ENCODE peak calls at places on chromosomes 3 and 15, in ten cellular contexts. K, N, X, H, M, Q, V, F, U and R are unnamed samples.

GRCh38 chr15:32861741-32862140 is 143.9 kb downstream of the GREM1 start:
- DNase-seq in U (no peak), Q (no peak), V (no peak), N (peak; percentile 61), H (no peak), F (peak; percentile 93), X (no peak), M (peak; percentile 71), K (no peak), R (peak; percentile 61)

GRCh38 chr15:77018796-77019475 is 24.0 kb downstream of the PSTPIP1 start:
- DNase-seq in K (no peak), Q (no peak), X (no peak), N (no peak), V (no peak), U (no peak), F (no peak), H (no peak), M (no peak), R (no peak)

GRCh38 chr3:16319307-16319706 is 54.3 kb downstream of the OXNAD1 start:
- DNase-seq in X (no peak), M (no peak), K (no peak), V (no peak), F (no peak), N (no peak), Q (no peak), U (peak; percentile 84), H (no peak), R (no peak)

GRCh38 chr3:126459763-126460127 is 15.9 kb downstream of the ZXDC start:
- DNase-seq in H (no peak), Q (no peak), K (no peak), U (no peak), M (peak; percentile 26), X (no peak), V (no peak), F (no peak), N (no peak), R (no peak)

GRCh38 chr15:57312323-57313133 is 63.8 kb upstream of the CGNL1 start:
- DNase-seq in H (no peak), N (no peak), U (peak; percentile 44), F (no peak), M (no peak), Q (no peak), V (no peak), X (no peak), K (no peak), R (no peak)

GRCh38 chr3:128548426-128549282 is 55.7 kb upstream of the GATA2 start:
- DNase-seq in X (no peak), Q (no peak), M (peak; percentile 36), N (peak; percentile 83), H (no peak), F (no peak), K (no peak), V (no peak), U (peak; percentile 84), R (no peak)

GRCh38 chr3:48432411-48433371 is 2.8 kb upstream of the PLXNB1 start:
- DNase-seq in X (no peak), H (peak; percentile 80), F (no peak), N (no peak), Q (no peak), M (no peak), V (no peak), U (no peak), K (no peak), R (no peak)

GRCh38 chr3:16059700-16060357 is 114.7 kb upstream of the GALNT15 start:
- DNase-seq in V (no peak), Q (no peak), N (no peak), U (no peak), K (no peak), H (no peak), X (no peak), M (no peak), F (no peak), R (no peak)

GRCh38 chr3:48151058-48151806 is 37.0 kb downstream of the CDC25A start:
- DNase-seq in N (peak; percentile 89), V (peak; percentile 54), X (peak; percentile 91), U (peak; percentile 75), K (peak; percentile 77), Q (peak; percentile 81), H (peak; percentile 39), F (peak; percentile 60), M (peak; percentile 82), R (peak; percentile 76)

GRCh38 chr3:50165388-50166308 is 10.5 kb downstream of the SEMA3F start:
- DNase-seq in N (peak; percentile 63), Q (peak; percentile 44), H (no peak), U (no peak), F (peak; percentile 40), V (no peak), X (peak; percentile 55), M (no peak), K (no peak), R (no peak)

DNA sequence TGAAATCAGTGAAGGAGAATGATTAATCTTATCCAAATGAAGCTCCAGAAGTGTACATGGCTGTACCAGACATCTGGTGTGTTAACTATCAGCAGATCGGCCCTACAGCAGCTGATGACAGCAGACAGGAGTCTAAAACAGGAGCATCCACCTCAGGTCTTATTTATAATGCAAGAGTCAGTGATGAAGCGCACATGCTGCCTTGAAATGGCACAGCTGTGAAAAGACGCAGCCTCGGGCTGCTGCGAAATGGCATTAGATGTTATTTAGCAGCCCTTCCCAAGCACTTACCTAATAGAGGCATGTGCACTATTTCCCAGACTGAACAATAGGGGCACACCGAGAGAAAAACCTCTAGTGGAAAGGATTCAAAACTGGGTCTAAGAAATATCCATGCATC is 472.3 kb upstream of the CBLB start:
- DNase-seq in M (no peak), U (no peak), Q (no peak), F (no peak), N (peak; percentile 45), V (no peak), K (no peak), X (no peak), H (no peak), R (no peak)
- TF ChIP-seq CTCF in M (no peak), U (no peak), Q (no peak), F (no peak), N (peak; percentile 15), V (no peak), K (no peak), X (no peak), H (no peak), R (no peak)

GRCh38 chr3:64846009-64846408 is 158.2 kb upstream of the ADAMTS9 start:
- DNase-seq in F (no peak), K (no peak), H (no peak), M (no peak), V (no peak), Q (no peak), U (no peak), X (no peak), N (no peak), R (peak; percentile 23)

GRCh38 chr3:64844558-64844957 is 156.8 kb upstream of the ADAMTS9 start:
- DNase-seq in H (no peak), U (no peak), F (no peak), Q (no peak), K (no peak), M (no peak), X (no peak), V (no peak), N (no peak), R (no peak)

GRCh38 chr3:64848127-64848526 is 160.3 kb upstream of the ADAMTS9 start:
- DNase-seq in H (no peak), X (no peak), N (no peak), K (no peak), M (no peak), U (no peak), Q (no peak), V (no peak), F (no peak), R (no peak)

GRCh38 chr3:64852738-64853137 is 164.9 kb upstream of the ADAMTS9 start:
- DNase-seq in H (no peak), K (no peak), X (no peak), F (no peak), V (no peak), M (no peak), N (no peak), Q (no peak), U (no peak), R (no peak)

GRCh38 chr3:64848822-64849221 is 161.0 kb upstream of the ADAMTS9 start:
- DNase-seq in Q (no peak), X (no peak), U (no peak), V (no peak), F (no peak), K (no peak), N (peak; percentile 74), M (no peak), H (no peak), R (no peak)
- TF ChIP-seq CTCF in Q (no peak), X (no peak), U (no peak), V (no peak), F (no peak), K (no peak), N (no peak), M (no peak), H (no peak), R (no peak)

DNA sequence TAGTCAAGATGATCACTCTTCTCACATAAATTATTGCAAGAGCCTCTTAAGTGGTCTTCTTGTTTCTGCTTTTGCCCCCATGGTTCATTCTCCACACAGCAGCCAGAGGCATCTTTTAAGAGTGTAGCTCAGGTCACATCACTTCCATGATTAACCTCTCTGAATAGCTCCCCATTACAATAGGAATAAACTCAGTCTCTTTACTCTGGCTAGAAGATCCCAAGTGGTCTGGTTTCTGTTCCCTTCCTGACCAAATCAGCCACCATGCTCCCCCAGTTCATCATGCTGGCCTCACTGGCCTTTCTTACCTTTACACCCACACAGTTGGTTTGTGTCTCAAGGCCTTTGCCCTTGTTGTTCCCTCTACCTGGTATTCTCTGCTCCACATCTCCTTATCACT is 8.2 kb downstream of the HHATL start:
- DNase-seq in X (no peak), U (no peak), M (no peak), N (no peak), K (no peak), F (no peak), H (no peak), Q (no peak), V (no peak), R (no peak)
- TF ChIP-seq CTCF in X (no peak), U (no peak), M (no peak), N (no peak), K (no peak), F (no peak), H (no peak), Q (no peak), V (no peak), R (no peak)

GRCh38 chr15:28980709-28981350 is 95.1 kb downstream of the APBA2 start:
- DNase-seq in F (no peak), X (no peak), U (no peak), N (no peak), V (no peak), K (no peak), Q (no peak), M (no peak), H (no peak), R (no peak)

GRCh38 chr15:28977377-28978010 is 91.7 kb downstream of the APBA2 start:
- DNase-seq in H (peak; percentile 93), F (peak; percentile 65), U (no peak), X (no peak), Q (peak; percentile 47), V (no peak), N (peak; percentile 94), M (no peak), K (peak; percentile 19), R (no peak)

GRCh38 chr15:28978011-28978378 is 92.2 kb downstream of the APBA2 start:
- DNase-seq in M (no peak), H (no peak), K (no peak), F (no peak), N (no peak), V (no peak), U (no peak), X (no peak), Q (no peak), R (no peak)

GRCh38 chr15:28978661-28979060 is 92.9 kb downstream of the APBA2 start:
- DNase-seq in X (no peak), F (no peak), H (no peak), Q (no peak), M (no peak), K (no peak), V (no peak), N (no peak), U (no peak), R (no peak)

GRCh38 chr15:28979208-28979891 is 93.6 kb downstream of the APBA2 start:
- DNase-seq in H (no peak), V (no peak), M (no peak), U (no peak), N (no peak), K (no peak), X (no peak), F (no peak), Q (no peak), R (no peak)
- TF ChIP-seq CTCF in H (no peak), V (no peak), M (no peak), U (no peak), N (no peak), K (no peak), X (no peak), F (no peak), Q (no peak), R (no peak)